ENCODE peak calls at places on chromosomes 16 and 17, in seven cellular contexts. One of them, this sample, is unnamed. For H3K36me3, the result is how much of the 10 kb centered on the place peaks cover.

GRCh38 chr16:13359835-13360234 is 458.4 kb downstream of the SHISA9 start:
- DNase-seq in left ventricle myocardium inferior: no peak
- DNase-seq in lower lobe of right lung: no peak
- DNase-seq in right atrium auricular region: no peak
- DNase-seq in heart left ventricle: no peak
- DNase-seq in upper lobe of right lung: no peak
- DNase-seq in Caco-2: no peak
- DNase-seq in this sample: no peak

GRCh38 chr16:70511833-70512232 is 11.5 kb downstream of the COG4 start:
- DNase-seq in left ventricle myocardium inferior: no peak
- DNase-seq in lower lobe of right lung: no peak
- DNase-seq in right atrium auricular region: no peak
- DNase-seq in heart left ventricle: no peak
- DNase-seq in upper lobe of right lung: no peak
- DNase-seq in Caco-2: no peak
- DNase-seq in this sample: no peak

GRCh38 chr16:72291531-72291981 is 119.6 kb upstream of the PMFBP1 start:
- DNase-seq in left ventricle myocardium inferior: no peak
- DNase-seq in lower lobe of right lung: no peak
- DNase-seq in right atrium auricular region: no peak
- DNase-seq in heart left ventricle: no peak
- DNase-seq in upper lobe of right lung: no peak
- DNase-seq in Caco-2: no peak
- DNase-seq in this sample: peak

GRCh38 chr17:29664743-29665479 is 42.2 kb upstream of the CORO6 start:
- DNase-seq in left ventricle myocardium inferior: no peak
- DNase-seq in lower lobe of right lung: no peak
- DNase-seq in right atrium auricular region: no peak
- DNase-seq in heart left ventricle: no peak
- DNase-seq in upper lobe of right lung: no peak
- DNase-seq in Caco-2: no peak
- DNase-seq in this sample: no peak

GRCh38 chr16:68754117-68754792 is 17.2 kb downstream of the CDH1 start:
- DNase-seq in left ventricle myocardium inferior: no peak
- DNase-seq in lower lobe of right lung: no peak
- DNase-seq in right atrium auricular region: no peak
- DNase-seq in heart left ventricle: no peak
- DNase-seq in upper lobe of right lung: no peak
- DNase-seq in Caco-2: no peak
- DNase-seq in this sample: no peak

GRCh38 chr17:17851603-17852002 is 14.8 kb upstream of the SREBF1 start:
- DNase-seq in left ventricle myocardium inferior: no peak
- DNase-seq in lower lobe of right lung: no peak
- DNase-seq in right atrium auricular region: no peak
- DNase-seq in heart left ventricle: no peak
- DNase-seq in upper lobe of right lung: no peak
- DNase-seq in Caco-2: no peak
- DNase-seq in this sample: no peak

GRCh38 chr16:27526169-27526568 is 23.5 kb downstream of the GTF3C1 start:
- DNase-seq in left ventricle myocardium inferior: peak
- DNase-seq in lower lobe of right lung: no peak
- DNase-seq in right atrium auricular region: peak
- DNase-seq in heart left ventricle: peak
- DNase-seq in upper lobe of right lung: no peak
- DNase-seq in Caco-2: no peak
- DNase-seq in this sample: no peak

GRCh38 chr16:73095885-73096341 is 48.0 kb upstream of the ZFHX3 start:
- DNase-seq in left ventricle myocardium inferior: no peak
- DNase-seq in lower lobe of right lung: no peak
- DNase-seq in right atrium auricular region: no peak
- DNase-seq in heart left ventricle: no peak
- DNase-seq in upper lobe of right lung: no peak
- DNase-seq in Caco-2: no peak
- DNase-seq in this sample: no peak

GRCh38 chr17:46772013-46772878 is 46.2 kb downstream of the WNT3 start:
- DNase-seq in left ventricle myocardium inferior: peak
- DNase-seq in lower lobe of right lung: peak
- DNase-seq in right atrium auricular region: no peak
- DNase-seq in heart left ventricle: no peak
- DNase-seq in upper lobe of right lung: peak
- DNase-seq in Caco-2: peak
- DNase-seq in this sample: no peak

GRCh38 chr17:35486920-35487727 is 38.6 kb upstream of the SLFN13 start:
- DNase-seq in left ventricle myocardium inferior: peak
- DNase-seq in lower lobe of right lung: peak
- DNase-seq in right atrium auricular region: peak
- DNase-seq in heart left ventricle: peak
- DNase-seq in upper lobe of right lung: peak
- DNase-seq in Caco-2: no peak
- DNase-seq in this sample: peak

GRCh38 chr17:75773808-75774470 is 8.9 kb upstream of the GALK1 start:
- DNase-seq in left ventricle myocardium inferior: no peak
- DNase-seq in lower lobe of right lung: no peak
- DNase-seq in right atrium auricular region: no peak
- DNase-seq in heart left ventricle: no peak
- DNase-seq in upper lobe of right lung: peak
- DNase-seq in Caco-2: no peak
- DNase-seq in this sample: no peak
- TF ChIP-seq CTCF in left ventricle myocardium inferior: no peak
- TF ChIP-seq CTCF in lower lobe of right lung: no peak
- TF ChIP-seq CTCF in right atrium auricular region: no peak
- TF ChIP-seq CTCF in heart left ventricle: no peak
- TF ChIP-seq CTCF in upper lobe of right lung: no peak
- TF ChIP-seq CTCF in Caco-2: peak
- TF ChIP-seq CTCF in this sample: peak

DNA sequence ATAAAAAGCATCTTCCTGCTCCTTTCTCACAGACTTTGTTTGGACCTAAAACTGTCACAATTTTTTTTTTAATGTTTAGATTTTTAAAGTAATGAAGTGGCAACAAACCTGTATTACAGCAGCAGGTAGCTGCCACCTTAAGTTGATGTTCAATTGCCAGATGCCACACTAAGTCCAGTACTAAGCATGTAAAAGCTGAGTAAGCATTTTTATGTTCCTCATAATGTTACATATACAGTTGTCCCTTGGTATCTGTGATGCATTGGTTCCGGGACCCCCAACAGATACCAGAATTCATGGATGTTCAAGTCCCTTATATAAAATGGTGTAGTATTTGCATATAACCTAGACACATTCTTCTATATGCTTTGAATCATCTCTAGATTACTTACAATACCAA is 45.1 kb downstream of the TNRC6A start:
- DNase-seq in left ventricle myocardium inferior: no peak
- DNase-seq in lower lobe of right lung: no peak
- DNase-seq in right atrium auricular region: no peak
- DNase-seq in heart left ventricle: no peak
- DNase-seq in upper lobe of right lung: no peak
- DNase-seq in Caco-2: no peak
- DNase-seq in this sample: no peak
- H3K36me3 ChIP-seq in left ventricle myocardium inferior: under half
- H3K36me3 ChIP-seq in lower lobe of right lung: under half
- H3K36me3 ChIP-seq in right atrium auricular region: under half
- H3K36me3 ChIP-seq in heart left ventricle: under half
- H3K36me3 ChIP-seq in upper lobe of right lung: under half
- H3K36me3 ChIP-seq in Caco-2: under half
- H3K36me3 ChIP-seq in this sample: under half

DNA sequence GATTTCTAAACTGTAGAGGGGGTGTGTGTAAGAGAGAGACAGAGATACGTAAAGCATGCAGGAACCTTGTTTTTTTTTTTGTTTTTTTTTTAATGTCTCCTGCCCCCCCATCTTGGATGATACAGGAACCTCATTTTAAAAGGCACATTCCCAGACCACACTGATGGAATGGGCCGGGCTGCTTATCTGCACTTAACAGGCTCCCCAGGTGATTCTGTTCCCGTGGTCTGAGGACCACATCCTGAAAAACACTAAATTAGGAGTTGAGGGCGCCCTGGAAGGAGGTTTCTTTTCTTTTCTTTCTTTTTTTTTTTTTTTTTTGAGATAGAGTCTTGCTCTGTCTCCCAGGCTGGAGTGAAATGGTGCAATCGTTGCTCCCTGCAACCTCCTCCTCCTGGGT is 14.3 kb downstream of the TTYH2 start:
- DNase-seq in left ventricle myocardium inferior: no peak
- DNase-seq in lower lobe of right lung: no peak
- DNase-seq in right atrium auricular region: no peak
- DNase-seq in heart left ventricle: no peak
- DNase-seq in upper lobe of right lung: no peak
- DNase-seq in Caco-2: no peak
- DNase-seq in this sample: no peak
- TF ChIP-seq CTCF in left ventricle myocardium inferior: no peak
- TF ChIP-seq CTCF in lower lobe of right lung: no peak
- TF ChIP-seq CTCF in right atrium auricular region: no peak
- TF ChIP-seq CTCF in heart left ventricle: no peak
- TF ChIP-seq CTCF in upper lobe of right lung: no peak
- TF ChIP-seq CTCF in Caco-2: no peak
- TF ChIP-seq CTCF in this sample: no peak

GRCh38 chr16:89256651-89257254 is 39.2 kb downstream of the ZNF778 start:
- DNase-seq in left ventricle myocardium inferior: peak
- DNase-seq in lower lobe of right lung: peak
- DNase-seq in right atrium auricular region: peak
- DNase-seq in heart left ventricle: no peak
- DNase-seq in upper lobe of right lung: no peak
- DNase-seq in Caco-2: peak
- DNase-seq in this sample: no peak

GRCh38 chr16:89257281-89257731 is 39.8 kb downstream of the ZNF778 start:
- DNase-seq in left ventricle myocardium inferior: no peak
- DNase-seq in lower lobe of right lung: no peak
- DNase-seq in right atrium auricular region: no peak
- DNase-seq in heart left ventricle: no peak
- DNase-seq in upper lobe of right lung: no peak
- DNase-seq in Caco-2: no peak
- DNase-seq in this sample: no peak

GRCh38 chr16:89261691-89262563 is 44.4 kb downstream of the ZNF778 start:
- DNase-seq in left ventricle myocardium inferior: no peak
- DNase-seq in lower lobe of right lung: no peak
- DNase-seq in right atrium auricular region: no peak
- DNase-seq in heart left ventricle: no peak
- DNase-seq in upper lobe of right lung: no peak
- DNase-seq in Caco-2: no peak
- DNase-seq in this sample: no peak

GRCh38 chr16:89253548-89254287 is 36.2 kb downstream of the ZNF778 start:
- DNase-seq in left ventricle myocardium inferior: no peak
- DNase-seq in lower lobe of right lung: no peak
- DNase-seq in right atrium auricular region: no peak
- DNase-seq in heart left ventricle: no peak
- DNase-seq in upper lobe of right lung: no peak
- DNase-seq in Caco-2: no peak
- DNase-seq in this sample: no peak

DNA sequence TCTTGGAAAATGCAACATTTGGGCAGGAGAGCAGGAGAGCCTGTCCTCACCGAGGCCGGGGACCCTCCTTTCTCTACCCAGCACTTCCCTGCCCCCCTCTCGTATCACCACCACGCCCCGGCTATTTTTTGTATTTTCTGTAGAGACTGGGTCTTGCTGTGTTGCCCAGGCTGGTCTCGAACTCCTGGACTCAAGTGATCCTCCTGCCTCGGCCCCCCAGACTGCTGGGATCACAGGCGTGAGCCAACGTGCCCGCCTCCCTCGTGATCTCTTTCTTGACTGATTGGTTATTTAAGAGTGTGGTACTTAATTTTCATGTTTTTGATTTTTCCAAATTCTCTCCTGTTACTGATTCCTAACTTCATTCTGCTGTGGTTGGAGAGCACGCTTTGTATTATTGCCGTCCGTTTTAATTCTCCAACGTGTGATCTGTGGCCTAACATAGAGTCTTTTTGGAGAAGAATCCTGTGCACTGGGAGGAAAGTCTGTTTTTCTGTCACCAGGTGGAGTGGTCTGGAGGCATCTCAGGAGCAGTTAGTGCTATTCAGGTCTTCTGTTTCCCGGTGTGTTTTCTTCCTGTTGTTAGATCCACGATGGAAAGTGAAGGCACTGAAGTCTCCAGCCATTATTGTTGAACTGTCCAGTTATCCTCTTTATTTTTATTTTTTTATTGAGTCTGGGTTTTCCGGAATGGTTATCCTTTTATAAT is 40.4 kb downstream of the ZNF778 start:
- DNase-seq in left ventricle myocardium inferior: no peak
- DNase-seq in lower lobe of right lung: no peak
- DNase-seq in right atrium auricular region: no peak
- DNase-seq in heart left ventricle: no peak
- DNase-seq in upper lobe of right lung: no peak
- DNase-seq in Caco-2: no peak
- DNase-seq in this sample: no peak
- H3K36me3 ChIP-seq in left ventricle myocardium inferior: under half
- H3K36me3 ChIP-seq in lower lobe of right lung: under half
- H3K36me3 ChIP-seq in right atrium auricular region: under half
- H3K36me3 ChIP-seq in heart left ventricle: under half
- H3K36me3 ChIP-seq in upper lobe of right lung: under half
- H3K36me3 ChIP-seq in Caco-2: under half
- H3K36me3 ChIP-seq in this sample: under half

DNA sequence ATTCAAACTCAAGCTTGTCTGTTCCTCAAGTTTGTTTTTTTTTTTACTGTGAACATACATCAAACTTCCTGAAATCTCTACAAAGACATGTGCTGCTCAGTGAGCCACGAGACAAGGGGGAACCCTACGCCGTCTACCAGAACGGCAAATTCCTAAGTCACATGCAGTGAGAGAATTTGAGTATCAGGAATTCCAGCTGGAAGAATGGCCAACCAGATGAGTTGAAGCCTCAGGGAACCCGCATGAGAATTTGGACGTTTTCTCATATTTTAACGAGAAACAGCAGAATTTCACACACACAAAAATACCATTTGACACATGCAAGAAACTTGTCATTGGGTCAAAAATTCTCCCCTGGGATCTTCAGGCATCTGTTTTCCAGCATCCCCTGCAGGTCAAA is 414.2 kb upstream of the GOT2 start:
- DNase-seq in left ventricle myocardium inferior: no peak
- DNase-seq in lower lobe of right lung: no peak
- DNase-seq in right atrium auricular region: no peak
- DNase-seq in heart left ventricle: no peak
- DNase-seq in upper lobe of right lung: no peak
- DNase-seq in Caco-2: no peak
- DNase-seq in this sample: no peak
- TF ChIP-seq CTCF in left ventricle myocardium inferior: no peak
- TF ChIP-seq CTCF in lower lobe of right lung: no peak
- TF ChIP-seq CTCF in right atrium auricular region: no peak
- TF ChIP-seq CTCF in heart left ventricle: no peak
- TF ChIP-seq CTCF in upper lobe of right lung: no peak
- TF ChIP-seq CTCF in Caco-2: no peak
- TF ChIP-seq CTCF in this sample: no peak

DNA sequence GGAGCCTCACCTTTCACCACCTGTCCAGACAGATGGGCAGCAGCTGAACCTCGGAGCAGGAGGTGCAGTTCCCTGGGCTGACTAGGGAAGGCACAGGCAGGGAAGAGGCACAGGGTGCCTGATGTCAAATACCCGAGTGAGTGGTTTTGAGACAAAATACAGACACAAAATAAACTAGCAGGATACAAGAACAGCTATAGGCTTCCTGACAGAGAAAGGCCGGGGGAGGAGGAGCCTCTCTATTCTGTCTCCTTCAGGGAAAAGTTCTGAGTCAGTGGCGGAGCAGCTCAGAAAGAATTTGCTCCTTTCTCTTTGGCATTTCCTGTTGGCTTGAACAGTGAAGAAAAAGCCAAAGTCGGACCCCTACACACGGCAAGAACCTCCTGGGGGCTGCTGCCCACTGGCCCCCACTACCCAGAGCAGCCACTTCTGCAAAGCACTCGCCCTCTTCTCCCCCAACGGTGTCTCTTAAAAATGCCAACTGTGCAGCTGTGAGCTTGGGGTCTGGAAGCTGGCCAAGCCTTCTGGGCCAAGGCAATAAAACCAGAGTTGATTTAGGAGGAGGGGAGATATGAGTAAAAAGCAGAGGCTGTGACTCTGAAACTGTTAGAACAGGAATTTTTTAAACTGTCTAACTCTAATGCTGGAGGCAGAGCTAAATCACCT is 14.4 kb upstream of the FAAP100 start:
- DNase-seq in left ventricle myocardium inferior: peak
- DNase-seq in lower lobe of right lung: no peak
- DNase-seq in right atrium auricular region: peak
- DNase-seq in heart left ventricle: peak
- DNase-seq in upper lobe of right lung: no peak
- DNase-seq in Caco-2: no peak
- DNase-seq in this sample: peak
- H3K36me3 ChIP-seq in left ventricle myocardium inferior: half or more
- H3K36me3 ChIP-seq in lower lobe of right lung: half or more
- H3K36me3 ChIP-seq in right atrium auricular region: half or more
- H3K36me3 ChIP-seq in heart left ventricle: half or more
- H3K36me3 ChIP-seq in upper lobe of right lung: half or more
- H3K36me3 ChIP-seq in Caco-2: under half
- H3K36me3 ChIP-seq in this sample: under half

This sample was measured in kidney epithelial cell.